ENCODE peak calls at places on chromosomes 7 and 10, in ten cellular contexts. One of them, this sample, is unnamed.
A peak's percentile ranks its signal among the peaks of the same experiment; 100 is the strongest.

GRCh38 chr10:125160856-125161569 is 650 bp upstream of the CTBP2 start:
- DNase-seq in K562: peak; percentile 83
- DNase-seq in MM.1S: no peak
- DNase-seq in fibroblast of lung: peak; percentile 89
- DNase-seq in astrocyte: peak; percentile 80
- DNase-seq in hepatocyte: peak; percentile 90
- DNase-seq in mammary epithelial cell: peak; percentile 80
- DNase-seq in GM23338: peak; percentile 90
- DNase-seq in Karpas-422: no peak
- DNase-seq in IMR-90: peak; percentile 85
- DNase-seq in this sample: peak; percentile 83

GRCh38 chr7:11716185-11716584 is 115.8 kb downstream of the THSD7A start:
- DNase-seq in MM.1S: no peak
- DNase-seq in K562: no peak
- DNase-seq in IMR-90: no peak
- DNase-seq in Karpas-422: no peak
- DNase-seq in fibroblast of lung: peak; percentile 84
- DNase-seq in mammary epithelial cell: peak; percentile 3
- DNase-seq in GM23338: no peak
- DNase-seq in hepatocyte: no peak
- DNase-seq in astrocyte: peak; percentile 81
- DNase-seq in this sample: no peak

GRCh38 chr7:35736725-35737124 is 41.8 kb upstream of the HERPUD2 start:
- DNase-seq in IMR-90: peak; percentile 57
- DNase-seq in Karpas-422: no peak
- DNase-seq in astrocyte: peak; percentile 19
- DNase-seq in mammary epithelial cell: peak; percentile 88
- DNase-seq in hepatocyte: peak; percentile 53
- DNase-seq in fibroblast of lung: peak; percentile 44
- DNase-seq in GM23338: no peak
- DNase-seq in K562: no peak
- DNase-seq in MM.1S: no peak
- DNase-seq in this sample: no peak

GRCh38 chr7:151883872-151884271 is 7.0 kb upstream of the PRKAG2 start:
- DNase-seq in K562: no peak
- DNase-seq in MM.1S: no peak
- DNase-seq in Karpas-422: no peak
- DNase-seq in mammary epithelial cell: no peak
- DNase-seq in astrocyte: no peak
- DNase-seq in fibroblast of lung: no peak
- DNase-seq in GM23338: no peak
- DNase-seq in hepatocyte: no peak
- DNase-seq in IMR-90: no peak
- DNase-seq in this sample: no peak

GRCh38 chr7:31493714-31494181 is 20.1 kb upstream of the ITPRID1 start:
- DNase-seq in K562: no peak
- DNase-seq in astrocyte: peak; percentile 49
- DNase-seq in IMR-90: no peak
- DNase-seq in hepatocyte: peak; percentile 72
- DNase-seq in MM.1S: no peak
- DNase-seq in Karpas-422: no peak
- DNase-seq in fibroblast of lung: peak; percentile 60
- DNase-seq in GM23338: peak; percentile 43
- DNase-seq in mammary epithelial cell: peak; percentile 90
- DNase-seq in this sample: no peak

GRCh38 chr7:151291206-151291605 is 42.7 kb upstream of the SMARCD3 start:
- DNase-seq in Karpas-422: no peak
- DNase-seq in fibroblast of lung: no peak
- DNase-seq in GM23338: no peak
- DNase-seq in hepatocyte: no peak
- DNase-seq in astrocyte: no peak
- DNase-seq in MM.1S: no peak
- DNase-seq in IMR-90: no peak
- DNase-seq in K562: no peak
- DNase-seq in mammary epithelial cell: peak; percentile 12
- DNase-seq in this sample: no peak

GRCh38 chr7:112422842-112423496 is 27.3 kb upstream of the IFRD1 start:
- DNase-seq in K562: peak; percentile 85
- DNase-seq in mammary epithelial cell: peak; percentile 90
- DNase-seq in fibroblast of lung: peak; percentile 89
- DNase-seq in GM23338: peak; percentile 78
- DNase-seq in IMR-90: peak; percentile 81
- DNase-seq in astrocyte: peak; percentile 84
- DNase-seq in Karpas-422: peak; percentile 73
- DNase-seq in hepatocyte: peak; percentile 83
- DNase-seq in MM.1S: no peak
- DNase-seq in this sample: peak; percentile 83

GRCh38 chr10:13727574-13727973 is 140.8 kb downstream of the PRPF18 start:
- DNase-seq in GM23338: no peak
- DNase-seq in mammary epithelial cell: no peak
- DNase-seq in fibroblast of lung: no peak
- DNase-seq in IMR-90: no peak
- DNase-seq in K562: no peak
- DNase-seq in Karpas-422: no peak
- DNase-seq in hepatocyte: no peak
- DNase-seq in MM.1S: no peak
- DNase-seq in astrocyte: no peak
- DNase-seq in this sample: no peak

GRCh38 chr10:12250181-12250580 is 54.2 kb downstream of the CDC123 start:
- DNase-seq in K562: no peak
- DNase-seq in astrocyte: no peak
- DNase-seq in MM.1S: no peak
- DNase-seq in IMR-90: no peak
- DNase-seq in Karpas-422: no peak
- DNase-seq in mammary epithelial cell: no peak
- DNase-seq in hepatocyte: no peak
- DNase-seq in GM23338: no peak
- DNase-seq in fibroblast of lung: no peak
- DNase-seq in this sample: no peak

DNA sequence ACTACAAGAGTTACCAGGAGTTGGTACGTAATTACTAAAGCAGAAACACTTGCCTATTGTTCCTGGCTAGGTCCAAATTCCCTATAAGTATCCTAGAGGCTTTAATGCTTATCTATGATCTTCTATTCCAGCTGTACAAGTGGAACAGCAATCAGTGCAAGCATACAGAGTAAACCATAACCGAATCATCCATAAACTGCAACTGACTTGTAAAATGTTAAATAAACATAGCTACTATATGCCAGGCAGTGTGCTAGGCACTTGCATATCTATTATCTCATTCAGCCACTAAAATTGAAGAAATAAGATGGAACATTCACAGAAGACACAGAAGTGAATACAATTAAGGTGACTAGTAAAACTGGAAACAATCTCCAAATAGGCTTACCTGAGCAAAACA is 55.7 kb downstream of the IRF5 start:
- DNase-seq in IMR-90: no peak
- DNase-seq in K562: no peak
- DNase-seq in Karpas-422: no peak
- DNase-seq in fibroblast of lung: no peak
- DNase-seq in astrocyte: no peak
- DNase-seq in hepatocyte: no peak
- DNase-seq in mammary epithelial cell: no peak
- DNase-seq in GM23338: no peak
- DNase-seq in MM.1S: no peak
- DNase-seq in this sample: no peak
- H4K20me1 ChIP-seq in IMR-90: no peaks in the 10 kb centered on the region
- H4K20me1 ChIP-seq in K562: no peaks in the 10 kb centered on the region
- H4K20me1 ChIP-seq in Karpas-422: no peaks in the 10 kb centered on the region
- H4K20me1 ChIP-seq in fibroblast of lung: no peaks in the 10 kb centered on the region
- H4K20me1 ChIP-seq in astrocyte: peaks cover 2% of the 10 kb centered on the region
- H4K20me1 ChIP-seq in hepatocyte: no peaks in the 10 kb centered on the region
- H4K20me1 ChIP-seq in mammary epithelial cell: no peaks in the 10 kb centered on the region
- H4K20me1 ChIP-seq in GM23338: peaks cover 3% of the 10 kb centered on the region
- H4K20me1 ChIP-seq in MM.1S: no peaks in the 10 kb centered on the region
- H4K20me1 ChIP-seq in this sample: no peaks in the 10 kb centered on the region

DNA sequence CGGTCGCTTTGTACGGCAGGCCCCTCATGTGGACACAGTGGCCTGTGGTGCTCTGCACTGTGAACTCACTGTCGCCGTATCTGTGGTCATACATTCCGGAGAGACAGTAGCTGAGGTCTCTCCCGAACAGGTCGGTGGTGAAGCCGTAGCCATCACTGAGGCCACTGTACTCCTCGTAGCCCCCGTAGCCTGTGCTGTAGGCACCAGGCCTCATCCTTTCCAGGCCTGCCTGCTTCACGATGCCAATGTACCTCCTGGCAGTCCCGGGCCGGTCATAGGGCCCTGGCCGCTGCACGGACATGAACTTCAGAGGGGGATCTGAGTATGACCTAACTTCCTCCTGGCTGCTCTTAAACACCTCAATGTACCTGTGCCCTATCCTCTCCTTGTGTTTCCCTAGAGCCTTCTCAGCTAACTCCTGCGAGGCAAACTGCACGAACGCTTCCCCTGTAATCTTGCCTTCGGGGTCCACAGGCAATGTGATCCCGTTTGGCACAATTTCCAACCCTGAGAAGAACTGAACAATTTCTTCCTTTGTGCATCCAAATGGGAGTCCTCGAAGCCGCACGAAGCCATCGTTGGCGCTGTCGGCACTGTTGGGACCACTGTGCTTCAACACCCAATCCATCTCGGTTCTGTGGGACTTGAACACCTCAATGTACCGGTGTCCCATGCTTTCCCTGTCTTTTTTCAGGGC is 15.7 kb downstream of the FXYD4 start:
- DNase-seq in hepatocyte: no peak
- DNase-seq in astrocyte: no peak
- DNase-seq in MM.1S: peak; percentile 3
- DNase-seq in K562: no peak
- DNase-seq in mammary epithelial cell: no peak
- DNase-seq in Karpas-422: no peak
- DNase-seq in GM23338: no peak
- DNase-seq in IMR-90: no peak
- DNase-seq in fibroblast of lung: no peak
- DNase-seq in this sample: no peak
- H4K20me1 ChIP-seq in hepatocyte: peaks cover 60% of the 10 kb centered on the region
- H4K20me1 ChIP-seq in astrocyte: peaks cover 73% of the 10 kb centered on the region
- H4K20me1 ChIP-seq in MM.1S: peaks cover 65% of the 10 kb centered on the region
- H4K20me1 ChIP-seq in K562: peaks cover 54% of the 10 kb centered on the region
- H4K20me1 ChIP-seq in mammary epithelial cell: peaks cover 2% of the 10 kb centered on the region
- H4K20me1 ChIP-seq in Karpas-422: peaks cover 51% of the 10 kb centered on the region
- H4K20me1 ChIP-seq in GM23338: peaks cover 60% of the 10 kb centered on the region
- H4K20me1 ChIP-seq in IMR-90: peaks cover 63% of the 10 kb centered on the region
- H4K20me1 ChIP-seq in fibroblast of lung: no peaks in the 10 kb centered on the region
- H4K20me1 ChIP-seq in this sample: peaks cover 69% of the 10 kb centered on the region

DNA sequence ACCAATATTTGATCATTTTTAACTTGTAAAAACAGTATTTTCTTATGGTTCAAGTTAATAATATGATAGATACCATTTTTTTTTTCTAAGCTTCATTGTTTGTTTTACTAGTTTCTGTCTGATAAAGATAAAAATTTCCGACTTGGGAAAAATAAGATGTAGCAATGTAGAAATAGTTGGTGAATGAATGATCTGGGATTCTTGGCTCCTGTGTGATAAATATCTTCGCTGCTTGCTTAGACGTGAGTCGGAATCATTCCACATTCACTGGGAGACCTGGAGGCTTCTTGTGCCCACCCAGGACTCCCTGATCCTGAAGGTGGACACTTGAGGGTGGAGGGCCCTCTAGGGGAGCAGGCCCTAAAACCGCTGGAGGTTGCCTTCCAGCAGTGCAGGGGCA is 47.9 kb downstream of the EXOC4 start:
- DNase-seq in fibroblast of lung: peak; percentile 49
- DNase-seq in hepatocyte: no peak
- DNase-seq in astrocyte: peak; percentile 28
- DNase-seq in K562: no peak
- DNase-seq in IMR-90: peak; percentile 49
- DNase-seq in GM23338: peak; percentile 29
- DNase-seq in mammary epithelial cell: no peak
- DNase-seq in MM.1S: no peak
- DNase-seq in Karpas-422: no peak
- DNase-seq in this sample: no peak
- H4K20me1 ChIP-seq in fibroblast of lung: no peaks in the 10 kb centered on the region
- H4K20me1 ChIP-seq in hepatocyte: no peaks in the 10 kb centered on the region
- H4K20me1 ChIP-seq in astrocyte: peaks cover 31% of the 10 kb centered on the region
- H4K20me1 ChIP-seq in K562: no peaks in the 10 kb centered on the region
- H4K20me1 ChIP-seq in IMR-90: no peaks in the 10 kb centered on the region
- H4K20me1 ChIP-seq in GM23338: no peaks in the 10 kb centered on the region
- H4K20me1 ChIP-seq in mammary epithelial cell: no peaks in the 10 kb centered on the region
- H4K20me1 ChIP-seq in MM.1S: no peaks in the 10 kb centered on the region
- H4K20me1 ChIP-seq in Karpas-422: no peaks in the 10 kb centered on the region
- H4K20me1 ChIP-seq in this sample: no peaks in the 10 kb centered on the region

GRCh38 chr10:43395571-43396060 is 13.4 kb downstream of the HNRNPF start:
- DNase-seq in hepatocyte: peak; percentile 42
- DNase-seq in GM23338: peak; percentile 39
- DNase-seq in astrocyte: no peak
- DNase-seq in mammary epithelial cell: no peak
- DNase-seq in MM.1S: peak; percentile 60
- DNase-seq in fibroblast of lung: peak; percentile 26
- DNase-seq in K562: peak; percentile 58
- DNase-seq in Karpas-422: no peak
- DNase-seq in IMR-90: peak; percentile 28
- DNase-seq in this sample: peak; percentile 49
- H4K20me1 ChIP-seq in hepatocyte: peaks cover 80% of the 10 kb centered on the region
- H4K20me1 ChIP-seq in GM23338: peaks cover 63% of the 10 kb centered on the region
- H4K20me1 ChIP-seq in astrocyte: peaks cover 91% of the 10 kb centered on the region
- H4K20me1 ChIP-seq in mammary epithelial cell: peaks cover 5% of the 10 kb centered on the region
- H4K20me1 ChIP-seq in MM.1S: peaks cover 52% of the 10 kb centered on the region
- H4K20me1 ChIP-seq in fibroblast of lung: peaks cover 3% of the 10 kb centered on the region
- H4K20me1 ChIP-seq in K562: peaks cover 69% of the 10 kb centered on the region
- H4K20me1 ChIP-seq in Karpas-422: peaks cover 69% of the 10 kb centered on the region
- H4K20me1 ChIP-seq in IMR-90: peaks cover 84% of the 10 kb centered on the region
- H4K20me1 ChIP-seq in this sample: peaks cover 80% of the 10 kb centered on the region

This sample was measured in DND-41.